ENCODE peak calls at places on chromosome 20, in eight cellular contexts. U is GM12865, I is left lung, O is epithelial cell of esophagus, J is left ventricle myocardium inferior, N is keratinocyte, F is heart left ventricle, A is HFF-Myc. B is an unnamed sample.
A peak's percentile ranks its signal among the peaks of the same experiment; 100 is the strongest.

GRCh38 chr20:17605131-17605660 is 35.3 kb downstream of the DSTN start:
- DNase-seq in O (no peak), I (no peak), A (no peak), U (no peak), J (no peak), F (no peak), N (no peak), B (no peak)

GRCh38 chr20:64196831-64197418 is 32.7 kb downstream of the MYT1 start:
- DNase-seq in I (no peak), F (no peak), O (no peak), U (no peak), J (no peak), N (no peak), A (no peak), B (no peak)

GRCh38 chr20:33894798-33895197 is 83.7 kb downstream of the CHMP4B start:
- DNase-seq in O (no peak), F (no peak), A (no peak), U (no peak), I (no peak), N (no peak), J (no peak), B (no peak)

GRCh38 chr20:17680128-17680835 is 1.8 kb downstream of the RRBP1 start:
- DNase-seq in A (peak; percentile 32), I (peak; percentile 81), J (peak; percentile 43), O (peak; percentile 68), N (no peak), U (no peak), F (peak; percentile 67), B (no peak)

GRCh38 chr20:2109425-2110210 is 8.0 kb downstream of the STK35 start:
- DNase-seq in F (peak; percentile 89), I (no peak), U (no peak), N (no peak), O (peak; percentile 19), J (peak; percentile 78), A (no peak), B (no peak)

GRCh38 chr20:41249781-41250281 is 67.7 kb downstream of the ZHX3 start:
- DNase-seq in U (peak; percentile 35), I (no peak), F (peak; percentile 33), A (peak; percentile 21), J (no peak), N (no peak), O (peak; percentile 34), B (no peak)

GRCh38 chr20:46592580-46593362 is 42.3 kb upstream of the OCSTAMP start:
- DNase-seq in F (no peak), N (no peak), J (no peak), O (no peak), U (peak; percentile 35), A (no peak), I (no peak), B (no peak)

GRCh38 chr20:56974499-56975250 is 291.8 kb downstream of the BMP7 start:
- DNase-seq in O (peak; percentile 77), J (no peak), I (no peak), A (peak; percentile 30), U (peak; percentile 35), F (no peak), N (peak; percentile 25), B (peak; percentile 71)

GRCh38 chr20:19026901-19027644 is 185.4 kb upstream of the SLC24A3 start:
- DNase-seq in F (no peak), N (no peak), A (no peak), O (no peak), I (no peak), U (no peak), J (no peak), B (no peak)

GRCh38 chr20:58854638-58855471 is 2.3 kb downstream of the GNAS start:
- DNase-seq in N (no peak), O (no peak), U (no peak), I (peak; percentile 55), J (no peak), F (no peak), A (no peak), B (no peak)

GRCh38 chr20:12012241-12013222 is 94.8 kb downstream of the BTBD3 start:
- DNase-seq in N (no peak), O (peak; percentile 70), J (no peak), F (no peak), A (peak; percentile 22), U (peak; percentile 21), I (no peak), B (peak; percentile 70)

GRCh38 chr20:58005581-58006345 is 222.7 kb downstream of the ANKRD60 start:
- DNase-seq in O (no peak), F (no peak), N (no peak), I (no peak), J (no peak), U (no peak), A (no peak), B (no peak)

GRCh38 chr20:49501917-49502316 is 19.4 kb upstream of the KCNB1 start:
- DNase-seq in A (no peak), U (peak; percentile 24), O (peak; percentile 4), J (no peak), I (no peak), F (no peak), N (no peak), B (peak; percentile 18)

DNA sequence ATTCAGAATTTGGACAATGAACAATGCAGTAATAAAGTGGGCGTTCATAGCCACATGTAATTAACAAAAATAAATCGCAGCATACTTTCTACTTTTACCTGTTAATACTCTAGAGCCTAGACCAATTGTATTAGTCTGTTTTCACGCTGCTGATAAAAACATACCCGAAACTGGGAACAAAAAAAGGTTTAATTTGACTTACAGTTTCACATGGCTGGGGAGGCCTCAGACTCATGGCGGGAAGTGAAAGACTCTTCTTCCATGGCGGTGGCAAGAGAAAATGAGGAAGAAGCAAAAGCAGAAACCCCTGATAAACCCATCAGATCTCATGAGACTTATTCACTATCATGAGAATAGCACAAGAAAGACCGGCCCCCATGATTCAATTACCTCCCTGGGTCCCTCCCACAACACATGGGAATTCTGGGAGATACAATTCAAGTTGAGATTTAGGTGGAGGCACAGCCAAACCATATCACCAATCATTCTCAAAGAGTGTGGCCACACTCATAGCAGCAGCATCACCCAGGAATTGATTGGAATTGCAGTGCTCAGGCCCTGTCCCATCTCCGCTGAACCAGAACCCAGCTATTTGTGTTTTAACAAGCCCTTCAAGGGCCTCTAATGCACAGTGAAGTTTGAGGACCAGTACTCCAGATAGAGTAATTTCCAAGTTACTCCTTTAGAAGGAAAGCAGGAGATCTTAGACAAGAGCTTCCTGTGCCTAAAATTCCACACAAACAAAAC is 650.0 kb downstream of the KIF16B start:
- DNase-seq in F (no peak), I (no peak), O (no peak), A (no peak), N (no peak), J (no peak), U (peak; percentile 71), B (no peak)
- H3K4me3 ChIP-seq in F (no peak overlapping the region), I (no peak overlapping the region), O (no peak overlapping the region), A (no peak overlapping the region), N (no peak overlapping the region), J (no peak overlapping the region), U (no peak overlapping the region), B (no peak overlapping the region)

DNA sequence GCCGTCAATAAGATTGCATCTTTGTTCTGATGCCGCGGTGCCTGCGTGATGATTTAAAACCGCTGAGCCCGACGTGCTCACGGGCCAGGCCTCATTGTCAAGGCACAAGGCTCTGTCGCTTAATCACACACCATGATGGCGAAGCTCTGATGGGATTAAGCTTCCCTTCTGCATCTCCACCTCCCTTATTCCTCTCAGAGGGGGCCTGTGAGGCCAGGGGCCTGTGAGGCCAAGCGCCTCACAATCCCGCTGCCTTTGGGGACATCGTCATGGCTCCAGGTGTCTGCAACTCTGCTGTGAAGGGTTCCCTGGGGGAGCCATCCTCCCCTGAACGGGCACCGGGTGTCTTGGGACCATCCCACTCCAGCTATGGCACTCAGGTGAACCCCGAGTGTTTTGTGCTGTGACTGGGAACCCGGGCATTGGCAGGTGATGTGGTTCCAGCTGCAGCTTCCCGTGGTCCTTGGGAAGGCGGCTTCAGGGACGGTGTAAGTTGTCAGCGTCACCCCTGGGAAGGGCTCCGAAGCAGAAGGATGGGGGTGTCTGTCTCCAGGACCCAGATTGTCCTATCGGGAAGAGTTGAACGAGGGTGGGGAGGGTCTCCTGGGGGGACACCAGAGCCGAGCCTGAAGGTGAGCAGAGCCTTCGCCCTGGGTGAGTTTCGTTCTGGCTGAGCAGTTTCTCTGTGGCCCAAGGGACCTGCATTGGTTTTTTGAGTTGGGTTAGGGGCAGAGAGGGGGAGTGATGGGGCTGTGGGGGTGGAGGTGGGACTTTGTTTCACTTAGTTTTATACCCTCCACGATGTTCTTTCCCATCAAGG is 18.0 kb upstream of the BHLHE23 start:
- DNase-seq in U (no peak), O (no peak), F (no peak), A (no peak), N (no peak), I (peak; percentile 42), J (peak; percentile 8), B (no peak)
- H3K4me3 ChIP-seq in U (no peak overlapping the region), O (no peak overlapping the region), F (no peak overlapping the region), A (no peak overlapping the region), N (no peak overlapping the region), I (no peak overlapping the region), J (no peak overlapping the region), B (no peak overlapping the region)

DNA sequence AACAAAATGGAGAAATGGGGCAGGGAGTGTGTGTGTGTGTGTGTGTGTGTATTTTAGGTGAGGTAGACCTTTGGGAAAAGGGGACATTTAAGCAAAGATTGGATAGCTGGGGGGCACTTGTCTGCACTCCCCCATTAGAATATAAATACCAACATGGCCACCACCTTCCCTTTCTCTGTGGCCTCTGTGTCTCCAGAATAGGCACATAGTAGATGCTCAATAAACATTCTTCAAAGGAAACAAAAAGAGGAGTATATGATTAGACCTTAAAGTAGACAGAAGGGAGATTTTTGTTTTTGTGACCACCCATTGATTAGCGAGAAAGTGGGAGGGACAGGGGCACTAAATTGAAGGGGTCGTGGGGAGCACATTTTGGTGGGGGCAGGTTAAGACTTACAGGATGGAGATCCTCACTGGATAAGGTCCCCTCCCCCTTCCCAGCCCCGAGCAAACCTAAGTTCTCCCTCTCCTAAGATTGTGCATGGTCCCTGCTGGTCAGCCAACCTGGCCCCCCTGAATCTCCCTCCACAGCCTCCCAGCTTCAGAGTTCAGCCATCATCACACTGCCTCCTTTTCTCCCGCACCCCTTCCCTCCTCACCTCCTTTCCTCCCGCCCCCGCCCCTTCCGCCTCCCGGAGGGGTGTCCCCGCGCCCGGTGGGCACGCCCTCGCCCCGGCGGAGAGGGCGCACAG is 514 bp upstream of the TSHZ2 start:
- DNase-seq in N (no peak), O (no peak), J (no peak), U (no peak), A (no peak), I (no peak), F (no peak), B (no peak)
- H3K4me3 ChIP-seq in N (peak overlapping the region; percentile 85), O (peak overlapping the region; percentile 73), J (peak overlapping the region; percentile 70), U (no peak overlapping the region), A (no peak overlapping the region), I (peak overlapping the region; percentile 9), F (peak overlapping the region; percentile 63), B (no peak overlapping the region)

GRCh38 chr20:7695622-7696021 is 244.6 kb downstream of the HAO1 start:
- DNase-seq in O (peak; percentile 33), N (no peak), U (no peak), I (no peak), J (no peak), F (no peak), A (no peak), B (no peak)

GRCh38 chr20:7694940-7695567 is 245.2 kb downstream of the HAO1 start:
- DNase-seq in N (no peak), O (no peak), J (no peak), I (no peak), U (no peak), A (no peak), F (no peak), B (no peak)

GRCh38 chr20:7691647-7692046 is 248.6 kb downstream of the HAO1 start:
- DNase-seq in O (peak; percentile 14), F (no peak), U (no peak), N (no peak), A (no peak), I (no peak), J (no peak), B (no peak)

GRCh38 chr20:7693761-7694160 is 246.5 kb downstream of the HAO1 start:
- DNase-seq in A (no peak), U (no peak), J (no peak), F (no peak), O (no peak), I (no peak), N (no peak), B (no peak)

GRCh38 chr20:7692478-7692877 is 247.8 kb downstream of the HAO1 start:
- DNase-seq in O (no peak), U (no peak), N (no peak), F (no peak), J (no peak), A (no peak), I (no peak), B (no peak)
- H3K4me3 ChIP-seq in O (no peak overlapping the region), U (no peak overlapping the region), N (no peak overlapping the region), F (no peak overlapping the region), J (no peak overlapping the region), A (no peak overlapping the region), I (no peak overlapping the region), B (no peak overlapping the region)